ENCODE peak calls at places on chromosomes 1 and 21, in four cellular contexts. J is WTC11, C is K562, D is GM12878. K is an unnamed sample.
A peak's percentile ranks its signal among the peaks of the same experiment; 100 is the strongest.

GRCh38 chr21:31161157-31161556 is 122.9 kb upstream of the KRTAP19-8 start:
- DNase-seq in C (no peak), J (no peak), D (no peak), K (no peak)

GRCh38 chr1:78377356-78377928 is 113.3 kb upstream of the PTGFR start:
- DNase-seq in J (no peak), C (no peak), D (no peak), K (no peak)

GRCh38 chr1:183227963-183228649 is 42.0 kb downstream of the LAMC2 start:
- DNase-seq in C (peak; percentile 66), J (peak; percentile 85), D (no peak), K (peak; percentile 30)

GRCh38 chr1:64505944-64506658 is 36.2 kb downstream of the CACHD1 start:
- DNase-seq in D (no peak), J (no peak), C (no peak), K (peak; percentile 13)

GRCh38 chr1:107683683-107684082 is 281.3 kb downstream of the VAV3 start:
- DNase-seq in D (no peak), J (no peak), C (no peak), K (no peak)

GRCh38 chr1:2163205-2163604 is 31.4 kb downstream of the FAAP20 start:
- DNase-seq in C (no peak), D (no peak), J (no peak), K (no peak)

GRCh38 chr1:53370369-53370961 is 42.6 kb upstream of the LRP8 start:
- DNase-seq in J (no peak), C (no peak), D (no peak), K (no peak)

GRCh38 chr21:37848721-37849490 is 67.4 kb downstream of the KCNJ6 start:
- DNase-seq in J (no peak), C (no peak), D (no peak), K (no peak)

GRCh38 chr21:45140346-45140940 is 66.1 kb downstream of the ADARB1 start:
- DNase-seq in D (no peak), C (peak; percentile 82), J (peak; percentile 85), K (peak; percentile 86)

GRCh38 chr1:8687053-8687452 is 130.4 kb downstream of the RERE start:
- DNase-seq in J (no peak), D (no peak), C (no peak), K (no peak)

GRCh38 chr1:234631721-234632125 is 21.7 kb upstream of the IRF2BP2 start:
- DNase-seq in C (no peak), D (no peak), J (no peak), K (peak; percentile 90)

GRCh38 chr1:111867868-111868440 is 112.3 kb downstream of the DDX20 start:
- DNase-seq in D (no peak), C (no peak), J (no peak), K (no peak)

GRCh38 chr1:8137406-8138244 is 111.5 kb upstream of the ERRFI1 start:
- DNase-seq in J (no peak), D (no peak), C (no peak), K (peak; percentile 68)

GRCh38 chr1:232509570-232509969 is 120.4 kb downstream of the SIPA1L2 start:
- DNase-seq in J (no peak), D (no peak), C (no peak), K (no peak)

GRCh38 chr1:42319128-42319851 is 15.7 kb downstream of the FOXJ3 start:
- DNase-seq in J (no peak), C (no peak), D (no peak), K (no peak)

GRCh38 chr1:227944066-227944930 is 3.4 kb downstream of the WNT9A start:
- DNase-seq in D (no peak), C (no peak), J (no peak), K (no peak)

GRCh38 chr21:36630485-36631206 is 68.3 kb upstream of the SIM2 start:
- DNase-seq in D (no peak), C (peak; percentile 85), J (peak; percentile 91), K (peak; percentile 48)

GRCh38 chr1:4984841-4985240 is 330.4 kb downstream of the AJAP1 start:
- DNase-seq in D (no peak), J (no peak), C (no peak), K (no peak)

GRCh38 chr1:212512731-212513559 is 80.2 kb downstream of the NENF start:
- DNase-seq in C (no peak), J (no peak), D (no peak), K (no peak)
- TF ChIP-seq ETV6 in C (no peak), J (no peak), D (no peak), K (no peak)

GRCh38 chr1:16134071-16134801 is 21.6 kb downstream of the EPHA2 start:
- DNase-seq in J (no peak), C (no peak), D (no peak), K (no peak)
- TF ChIP-seq USF2 in J (no peak), C (no peak), D (no peak), K (no peak)

GRCh38 chr1:85308837-85309350 is 32.5 kb upstream of the BCL10 start:
- DNase-seq in C (no peak), D (no peak), J (no peak), K (no peak)
- TF ChIP-seq ETV6 in C (no peak), D (no peak), J (no peak), K (no peak)

DNA sequence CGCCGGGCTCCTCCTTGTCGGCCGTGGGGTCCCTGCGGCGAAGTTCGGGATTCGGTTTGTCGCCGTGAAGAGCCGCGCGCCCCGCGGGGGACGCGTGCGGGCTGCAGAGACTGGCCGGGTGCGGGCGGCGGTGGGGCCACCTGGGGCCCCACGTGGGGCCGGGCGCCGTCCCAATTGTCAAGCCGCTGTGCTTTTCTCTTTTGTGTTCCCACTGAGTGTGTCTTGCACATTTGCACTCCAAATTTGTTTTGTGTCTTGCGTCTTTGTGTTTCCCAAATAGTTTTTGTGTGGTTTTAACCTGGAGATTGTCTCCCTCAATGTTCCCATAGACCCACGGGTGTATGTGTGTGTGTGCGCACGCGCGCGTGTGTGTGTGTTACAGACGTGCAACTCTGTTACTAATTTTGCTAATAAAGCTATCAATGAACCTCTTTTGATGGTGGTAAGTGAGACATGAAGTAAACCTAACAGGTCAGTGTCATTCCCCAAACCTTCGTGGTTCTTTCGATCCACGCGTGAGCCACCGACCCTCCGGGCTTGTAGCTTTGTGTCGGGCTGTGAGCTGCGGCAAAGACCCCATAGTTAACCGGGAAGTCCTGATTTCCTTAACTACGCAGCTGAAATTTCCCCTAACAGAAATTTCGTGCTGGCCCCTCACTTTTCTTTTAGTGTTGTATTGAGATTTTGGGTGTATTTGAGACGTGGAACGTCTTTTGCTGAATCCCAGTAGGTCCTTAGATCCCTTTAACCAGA is 709 bp downstream of the PRDM2 start:
- DNase-seq in D (no peak), J (peak; percentile 28), C (no peak), K (no peak)
- TF ChIP-seq USF2 in D (peak; percentile 21), J (no peak), C (no peak), K (no peak)